ENCODE peak calls at places on chromosomes 16 and 17, in six cellular contexts. F is CD4-positive, CD25-positive, alpha-beta regulatory T cell; R is tibial artery; W is CD8-positive, alpha-beta T cell; Y is fibroblast of lung; X is heart right ventricle. M is an unnamed sample.

GRCh38 chr17:82219083-82219482 is 6.4 kb upstream of the CCDC57 start:
- DNase-seq in F (no peak), R (no peak), W (no peak), Y (no peak), X (no peak), M (no peak)

GRCh38 chr16:85263214-85263613 is 150.9 kb upstream of the CIBAR2 start:
- DNase-seq in F (no peak), R (no peak), W (no peak), Y (no peak), X (no peak), M (no peak)

GRCh38 chr17:30952645-30953393 is 18.0 kb upstream of the RNF135 start:
- DNase-seq in F (no peak), R (no peak), W (no peak), Y (no peak), X (no peak), M (no peak)

GRCh38 chr16:81279375-81279774 is 35.4 kb upstream of the GAN start:
- DNase-seq in F (no peak), R (no peak), W (no peak), Y (peak; percentile 53), X (no peak), M (no peak)

GRCh38 chr16:15427648-15428239 is 6.6 kb upstream of the BMERB1 start:
- DNase-seq in F (peak; percentile 68), R (peak; percentile 78), W (peak; percentile 59), Y (peak; percentile 81), X (peak; percentile 73), M (peak; percentile 83)

GRCh38 chr17:54991567-54991966 is 23.0 kb downstream of the STXBP4 start:
- DNase-seq in F (no peak), R (no peak), W (no peak), Y (no peak), X (no peak), M (no peak)

GRCh38 chr17:82925336-82925735 is 85.5 kb upstream of the ZNF750 start:
- DNase-seq in F (no peak), R (no peak), W (no peak), Y (no peak), X (no peak), M (no peak)

GRCh38 chr16:56833243-56833970 is 31.6 kb upstream of the SLC12A3 start:
- DNase-seq in F (no peak), R (no peak), W (no peak), Y (peak; percentile 37), X (no peak), M (no peak)

GRCh38 chr16:12323007-12323699 is 346.6 kb downstream of the SNX29 start:
- DNase-seq in F (peak; percentile 44), R (no peak), W (peak; percentile 18), Y (no peak), X (no peak), M (no peak)
- H3K4me3 ChIP-seq in F (no peak overlapping the region), R (no peak overlapping the region), W (no peak overlapping the region), Y (no peak overlapping the region), X (no peak overlapping the region), M (no peak overlapping the region)

DNA sequence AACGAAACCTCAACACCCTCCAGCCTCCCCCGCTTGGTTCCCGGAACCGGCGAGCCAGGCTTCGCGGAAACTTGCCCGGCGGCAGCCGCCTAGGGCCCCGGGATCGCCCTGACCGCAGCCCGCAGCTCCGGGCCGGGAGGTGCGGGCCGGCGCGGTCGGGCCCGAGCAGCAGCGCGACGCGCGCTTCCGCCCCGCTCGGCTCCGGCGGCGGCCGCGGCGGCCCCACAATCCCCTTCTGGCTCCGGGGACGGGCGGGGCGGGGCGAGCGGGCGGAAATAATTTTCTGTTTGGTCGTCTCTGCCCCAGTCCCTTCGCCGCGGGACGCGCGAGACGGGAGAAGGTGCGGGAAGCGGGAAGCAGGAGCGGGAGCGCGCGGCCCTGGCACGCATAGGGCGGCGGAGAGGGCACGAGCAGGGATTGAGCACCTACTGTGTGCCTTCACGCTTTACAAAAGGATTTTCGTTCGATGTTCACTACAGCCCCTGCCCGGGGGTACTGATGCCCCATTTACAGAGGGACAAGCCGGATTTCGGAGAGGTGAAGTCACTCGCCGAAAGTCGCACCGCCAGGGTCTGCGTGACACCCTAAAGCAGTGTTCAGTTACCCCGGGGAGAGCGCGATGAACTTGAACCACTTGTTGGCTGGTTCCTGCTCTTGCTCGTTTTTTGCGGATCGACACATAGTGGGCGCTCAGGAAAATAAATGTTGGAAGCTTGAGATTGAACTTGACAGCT is 2.7 kb upstream of the MLLT6 start:
- DNase-seq in F (peak; percentile 92), R (peak; percentile 94), W (peak; percentile 78), Y (peak; percentile 83), X (peak; percentile 90), M (peak; percentile 82)
- H3K27me3 ChIP-seq in F (no peaks in the 10 kb centered on the region), R (no peaks in the 10 kb centered on the region), W (no peaks in the 10 kb centered on the region), Y (no peaks in the 10 kb centered on the region), X (no peaks in the 10 kb centered on the region), M (no peaks in the 10 kb centered on the region)

DNA sequence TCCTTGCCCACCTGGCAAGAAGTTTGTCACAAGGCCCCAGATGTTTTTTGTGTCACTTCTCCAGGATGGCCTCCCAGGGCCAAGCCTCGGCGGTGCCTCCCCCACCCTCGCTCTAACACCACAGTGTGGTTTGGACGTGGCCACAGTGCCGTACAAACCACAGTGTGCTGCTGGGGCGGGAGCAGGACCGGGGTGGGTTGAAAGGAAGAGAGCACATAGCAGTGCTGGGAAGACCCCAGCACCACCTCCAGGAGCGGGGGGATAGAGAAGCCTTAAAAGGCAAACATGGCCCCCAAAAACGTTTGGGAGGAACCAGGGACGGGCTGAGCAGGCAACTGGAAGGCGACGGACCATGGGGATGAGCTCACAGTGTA is 5.0 kb upstream of the BCL6B start:
- DNase-seq in F (no peak), R (no peak), W (no peak), Y (no peak), X (no peak), M (no peak)
- H3K4me3 ChIP-seq in F (no peak overlapping the region), R (peak overlapping the region; percentile 68), W (no peak overlapping the region), Y (no peak overlapping the region), X (peak overlapping the region; percentile 64), M (no peak overlapping the region)

DNA sequence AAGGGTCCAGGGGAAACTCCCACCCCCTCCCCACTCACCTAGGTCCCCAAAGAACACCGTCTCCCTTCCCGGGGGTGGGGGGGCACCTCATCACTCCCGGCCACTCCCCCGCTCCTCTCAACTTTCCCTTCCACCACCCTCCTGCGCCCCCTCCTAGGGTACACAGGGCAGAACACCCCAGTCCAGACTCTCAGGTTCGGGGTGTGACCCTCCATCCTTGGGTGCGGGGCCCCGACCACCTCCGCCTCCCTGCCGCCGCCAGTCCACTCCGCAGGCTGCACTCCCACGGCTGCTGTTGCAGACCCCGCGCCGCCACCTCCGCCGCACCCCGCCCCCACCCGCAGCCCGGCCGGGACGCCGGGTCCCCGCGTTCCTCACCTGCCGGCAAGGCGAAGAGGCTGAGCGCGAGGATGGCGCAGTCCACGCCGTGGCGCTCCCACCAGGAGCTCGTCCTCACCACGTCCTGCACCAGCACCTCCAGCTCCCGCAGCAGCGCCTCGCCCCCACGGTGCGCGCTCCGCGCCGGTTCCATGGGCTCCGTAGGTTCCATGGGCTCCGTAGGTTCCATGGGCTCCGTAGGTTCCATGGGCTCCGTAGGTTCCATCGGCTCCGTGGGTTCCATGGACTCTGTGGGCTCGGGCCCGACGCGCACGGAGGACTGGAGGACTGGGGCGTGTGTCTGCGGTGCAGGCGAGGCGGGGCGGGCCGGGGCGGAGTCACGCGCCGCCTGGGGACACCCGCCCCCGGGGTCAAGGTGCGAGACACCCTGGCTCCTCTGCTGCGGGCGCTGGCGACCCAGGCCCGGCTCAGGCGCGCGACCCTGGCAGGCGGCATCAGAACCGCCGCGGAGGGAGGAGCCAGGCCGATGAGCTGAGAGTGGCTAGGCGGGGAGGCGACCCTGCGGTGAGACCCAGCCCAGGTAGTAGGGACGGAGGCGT is at the start of gene FADS6:
- DNase-seq in F (no peak), R (no peak), W (no peak), Y (no peak), X (no peak), M (no peak)
- H3K27me3 ChIP-seq in F (peaks cover 9% of the 10 kb centered on the region), R (peaks cover 78% of the 10 kb centered on the region), W (peaks cover 12% of the 10 kb centered on the region), Y (peaks cover 34% of the 10 kb centered on the region), X (peaks cover 73% of the 10 kb centered on the region), M (peaks cover 59% of the 10 kb centered on the region)